ENCODE peak calls at places on chromosome 5, in six cellular contexts. One of them, this sample, is unnamed.

GRCh38 chr5:117594165-117594564 is 1019.5 kb upstream of the SEMA6A start:
- DNase-seq in AG10803: peak; percentile 43
- DNase-seq in stimulated activated CD8-positive, alpha-beta memory T cell treated with anti-CD3 and anti-CD28 coated beads, Interleukin-2, amount 100 ng/mL, for 1 hour: no peak
- DNase-seq in GM20000: no peak
- DNase-seq in AG08396: no peak
- DNase-seq in iris pigment epithelial cell: no peak
- DNase-seq in this sample: no peak

GRCh38 chr5:172607213-172607793 is 33.8 kb upstream of the NEURL1B start:
- DNase-seq in AG08396: no peak
- DNase-seq in iris pigment epithelial cell: peak; percentile 70
- DNase-seq in AG10803: no peak
- DNase-seq in stimulated activated CD8-positive, alpha-beta memory T cell treated with anti-CD3 and anti-CD28 coated beads, Interleukin-2, amount 100 ng/mL, for 1 hour: no peak
- DNase-seq in GM20000: no peak
- DNase-seq in this sample: no peak

GRCh38 chr5:177496111-177497010 is 1.0 kb downstream of the PDLIM7 start:
- DNase-seq in AG10803: peak; percentile 89
- DNase-seq in AG08396: peak; percentile 91
- DNase-seq in GM20000: peak; percentile 76
- DNase-seq in iris pigment epithelial cell: peak; percentile 96
- DNase-seq in stimulated activated CD8-positive, alpha-beta memory T cell treated with anti-CD3 and anti-CD28 coated beads, Interleukin-2, amount 100 ng/mL, for 1 hour: no peak
- DNase-seq in this sample: no peak

GRCh38 chr5:32767948-32768427 is 56.9 kb downstream of the NPR3 start:
- DNase-seq in AG10803: peak; percentile 97
- DNase-seq in stimulated activated CD8-positive, alpha-beta memory T cell treated with anti-CD3 and anti-CD28 coated beads, Interleukin-2, amount 100 ng/mL, for 1 hour: no peak
- DNase-seq in iris pigment epithelial cell: peak; percentile 94
- DNase-seq in AG08396: peak; percentile 75
- DNase-seq in GM20000: no peak
- DNase-seq in this sample: no peak

GRCh38 chr5:106290841-106291240 is 1379.9 kb downstream of the EFNA5 start:
- DNase-seq in AG10803: peak; percentile 8
- DNase-seq in GM20000: no peak
- DNase-seq in iris pigment epithelial cell: peak; percentile 60
- DNase-seq in stimulated activated CD8-positive, alpha-beta memory T cell treated with anti-CD3 and anti-CD28 coated beads, Interleukin-2, amount 100 ng/mL, for 1 hour: no peak
- DNase-seq in AG08396: no peak
- DNase-seq in this sample: no peak

GRCh38 chr5:73867344-73868335 is 241.6 kb downstream of the ARHGEF28 start:
- DNase-seq in GM20000: no peak
- DNase-seq in AG10803: peak; percentile 74
- DNase-seq in iris pigment epithelial cell: peak; percentile 48
- DNase-seq in AG08396: peak; percentile 35
- DNase-seq in stimulated activated CD8-positive, alpha-beta memory T cell treated with anti-CD3 and anti-CD28 coated beads, Interleukin-2, amount 100 ng/mL, for 1 hour: no peak
- DNase-seq in this sample: no peak

GRCh38 chr5:93602261-93603149 is 19.5 kb downstream of the NR2F1 start:
- DNase-seq in iris pigment epithelial cell: peak; percentile 62
- DNase-seq in AG08396: peak; percentile 18
- DNase-seq in stimulated activated CD8-positive, alpha-beta memory T cell treated with anti-CD3 and anti-CD28 coated beads, Interleukin-2, amount 100 ng/mL, for 1 hour: no peak
- DNase-seq in GM20000: no peak
- DNase-seq in AG10803: no peak
- DNase-seq in this sample: no peak

GRCh38 chr5:169595172-169595820 is 11.7 kb downstream of the SPDL1 start:
- DNase-seq in iris pigment epithelial cell: no peak
- DNase-seq in GM20000: no peak
- DNase-seq in AG10803: peak; percentile 64
- DNase-seq in stimulated activated CD8-positive, alpha-beta memory T cell treated with anti-CD3 and anti-CD28 coated beads, Interleukin-2, amount 100 ng/mL, for 1 hour: no peak
- DNase-seq in AG08396: no peak
- DNase-seq in this sample: no peak

GRCh38 chr5:29231153-29231552 is 1962.3 kb upstream of the CDH6 start:
- DNase-seq in GM20000: no peak
- DNase-seq in AG10803: no peak
- DNase-seq in iris pigment epithelial cell: no peak
- DNase-seq in stimulated activated CD8-positive, alpha-beta memory T cell treated with anti-CD3 and anti-CD28 coated beads, Interleukin-2, amount 100 ng/mL, for 1 hour: no peak
- DNase-seq in AG08396: no peak
- DNase-seq in this sample: no peak

GRCh38 chr5:155934964-155935363 is 392.0 kb upstream of the SGCD start:
- DNase-seq in GM20000: no peak
- DNase-seq in AG08396: no peak
- DNase-seq in iris pigment epithelial cell: no peak
- DNase-seq in stimulated activated CD8-positive, alpha-beta memory T cell treated with anti-CD3 and anti-CD28 coated beads, Interleukin-2, amount 100 ng/mL, for 1 hour: no peak
- DNase-seq in AG10803: no peak
- DNase-seq in this sample: no peak

GRCh38 chr5:587403-587802 is 24.7 kb upstream of the CEP72 start:
- DNase-seq in GM20000: no peak
- DNase-seq in stimulated activated CD8-positive, alpha-beta memory T cell treated with anti-CD3 and anti-CD28 coated beads, Interleukin-2, amount 100 ng/mL, for 1 hour: no peak
- DNase-seq in AG10803: no peak
- DNase-seq in AG08396: no peak
- DNase-seq in iris pigment epithelial cell: no peak
- DNase-seq in this sample: no peak

GRCh38 chr5:160565376-160565775 is 143.7 kb downstream of the PTTG1 start:
- DNase-seq in GM20000: no peak
- DNase-seq in stimulated activated CD8-positive, alpha-beta memory T cell treated with anti-CD3 and anti-CD28 coated beads, Interleukin-2, amount 100 ng/mL, for 1 hour: no peak
- DNase-seq in AG08396: no peak
- DNase-seq in AG10803: no peak
- DNase-seq in iris pigment epithelial cell: no peak
- DNase-seq in this sample: no peak

GRCh38 chr5:151784141-151784540 is 12.4 kb downstream of the G3BP1 start:
- DNase-seq in stimulated activated CD8-positive, alpha-beta memory T cell treated with anti-CD3 and anti-CD28 coated beads, Interleukin-2, amount 100 ng/mL, for 1 hour: no peak
- DNase-seq in AG10803: no peak
- DNase-seq in GM20000: no peak
- DNase-seq in AG08396: no peak
- DNase-seq in iris pigment epithelial cell: no peak
- DNase-seq in this sample: no peak

GRCh38 chr5:76180817-76181805 is 97.9 kb downstream of the SV2C start:
- DNase-seq in stimulated activated CD8-positive, alpha-beta memory T cell treated with anti-CD3 and anti-CD28 coated beads, Interleukin-2, amount 100 ng/mL, for 1 hour: no peak
- DNase-seq in AG10803: no peak
- DNase-seq in iris pigment epithelial cell: peak; percentile 37
- DNase-seq in AG08396: no peak
- DNase-seq in GM20000: no peak
- DNase-seq in this sample: peak; percentile 62

GRCh38 chr5:14665110-14665822 is 748 bp downstream of the OTULIN start:
- DNase-seq in iris pigment epithelial cell: no peak
- DNase-seq in GM20000: peak; percentile 43
- DNase-seq in AG08396: peak; percentile 33
- DNase-seq in AG10803: no peak
- DNase-seq in stimulated activated CD8-positive, alpha-beta memory T cell treated with anti-CD3 and anti-CD28 coated beads, Interleukin-2, amount 100 ng/mL, for 1 hour: no peak
- DNase-seq in this sample: no peak

GRCh38 chr5:106454050-106454449 is 1216.7 kb downstream of the EFNA5 start:
- DNase-seq in stimulated activated CD8-positive, alpha-beta memory T cell treated with anti-CD3 and anti-CD28 coated beads, Interleukin-2, amount 100 ng/mL, for 1 hour: no peak
- DNase-seq in iris pigment epithelial cell: no peak
- DNase-seq in AG10803: no peak
- DNase-seq in GM20000: no peak
- DNase-seq in AG08396: no peak
- DNase-seq in this sample: no peak

GRCh38 chr5:130034872-130035271 is 130.6 kb downstream of the CHSY3 start:
- DNase-seq in iris pigment epithelial cell: peak; percentile 61
- DNase-seq in AG10803: peak; percentile 30
- DNase-seq in AG08396: no peak
- DNase-seq in stimulated activated CD8-positive, alpha-beta memory T cell treated with anti-CD3 and anti-CD28 coated beads, Interleukin-2, amount 100 ng/mL, for 1 hour: no peak
- DNase-seq in GM20000: no peak
- DNase-seq in this sample: no peak

GRCh38 chr5:179287071-179287470 is 58.2 kb downstream of the ADAMTS2 start:
- DNase-seq in AG08396: no peak
- DNase-seq in iris pigment epithelial cell: no peak
- DNase-seq in AG10803: no peak
- DNase-seq in stimulated activated CD8-positive, alpha-beta memory T cell treated with anti-CD3 and anti-CD28 coated beads, Interleukin-2, amount 100 ng/mL, for 1 hour: no peak
- DNase-seq in GM20000: no peak
- DNase-seq in this sample: no peak

GRCh38 chr5:126263567-126264173 is 159.5 kb upstream of the GRAMD2B start:
- DNase-seq in AG10803: no peak
- DNase-seq in iris pigment epithelial cell: no peak
- DNase-seq in AG08396: no peak
- DNase-seq in stimulated activated CD8-positive, alpha-beta memory T cell treated with anti-CD3 and anti-CD28 coated beads, Interleukin-2, amount 100 ng/mL, for 1 hour: no peak
- DNase-seq in GM20000: no peak
- DNase-seq in this sample: no peak

GRCh38 chr5:22938373-22938772 is 85.2 kb upstream of the CDH12 start:
- DNase-seq in stimulated activated CD8-positive, alpha-beta memory T cell treated with anti-CD3 and anti-CD28 coated beads, Interleukin-2, amount 100 ng/mL, for 1 hour: no peak
- DNase-seq in iris pigment epithelial cell: peak; percentile 42
- DNase-seq in AG08396: no peak
- DNase-seq in GM20000: no peak
- DNase-seq in AG10803: no peak
- DNase-seq in this sample: no peak

GRCh38 chr5:38330207-38330606 is 71.8 kb downstream of the EGFLAM start:
- DNase-seq in stimulated activated CD8-positive, alpha-beta memory T cell treated with anti-CD3 and anti-CD28 coated beads, Interleukin-2, amount 100 ng/mL, for 1 hour: no peak
- DNase-seq in iris pigment epithelial cell: peak; percentile 18
- DNase-seq in AG08396: no peak
- DNase-seq in GM20000: no peak
- DNase-seq in AG10803: peak; percentile 59
- DNase-seq in this sample: no peak

GRCh38 chr5:56480305-56481146 is 247.4 kb upstream of the ANKRD55 start:
- DNase-seq in iris pigment epithelial cell: peak; percentile 79
- DNase-seq in AG10803: peak; percentile 44
- DNase-seq in stimulated activated CD8-positive, alpha-beta memory T cell treated with anti-CD3 and anti-CD28 coated beads, Interleukin-2, amount 100 ng/mL, for 1 hour: no peak
- DNase-seq in AG08396: peak; percentile 69
- DNase-seq in GM20000: peak; percentile 57
- DNase-seq in this sample: peak; percentile 9